ENCODE peak calls at places on chromosomes 5 and 9, in four cellular contexts. One of them, this sample, is unnamed.

GRCh38 chr5:142841511-142842255 is 71.5 kb downstream of the ARHGAP26 start:
- DNase-seq in IMR-90: peak; percentile 34
- DNase-seq in kidney: no peak
- DNase-seq in tibial nerve: peak; percentile 47
- DNase-seq in this sample: peak; percentile 13

GRCh38 chr5:163222982-163223381 is 214.4 kb upstream of the CCNG1 start:
- DNase-seq in tibial nerve: no peak
- DNase-seq in kidney: no peak
- DNase-seq in IMR-90: no peak
- DNase-seq in this sample: no peak

GRCh38 chr5:168771698-168772097 is 192.5 kb upstream of the PANK3 start:
- DNase-seq in kidney: no peak
- DNase-seq in IMR-90: no peak
- DNase-seq in tibial nerve: no peak
- DNase-seq in this sample: no peak

GRCh38 chr5:156640751-156641241 is 209.3 kb upstream of the PPP1R2B start:
- DNase-seq in kidney: no peak
- DNase-seq in IMR-90: peak; percentile 44
- DNase-seq in tibial nerve: no peak
- DNase-seq in this sample: no peak

GRCh38 chr5:138439537-138440225 is 824 bp downstream of the REEP2 start:
- DNase-seq in kidney: no peak
- DNase-seq in IMR-90: peak; percentile 3
- DNase-seq in tibial nerve: no peak
- DNase-seq in this sample: no peak

GRCh38 chr9:113701741-113702422 is 174.2 kb upstream of the ZNF618 start:
- DNase-seq in tibial nerve: no peak
- DNase-seq in kidney: no peak
- DNase-seq in IMR-90: no peak
- DNase-seq in this sample: no peak

GRCh38 chr5:112923148-112923917 is 1.3 kb upstream of the REEP5 start:
- DNase-seq in IMR-90: no peak
- DNase-seq in tibial nerve: no peak
- DNase-seq in kidney: peak; percentile 13
- DNase-seq in this sample: no peak

GRCh38 chr9:106906129-106906528 is 43.2 kb downstream of the ZNF462 start:
- DNase-seq in IMR-90: no peak
- DNase-seq in kidney: no peak
- DNase-seq in tibial nerve: no peak
- DNase-seq in this sample: no peak

GRCh38 chr5:98004463-98004862 is 769.0 kb upstream of the RGMB start:
- DNase-seq in tibial nerve: no peak
- DNase-seq in IMR-90: no peak
- DNase-seq in kidney: no peak
- DNase-seq in this sample: no peak

GRCh38 chr5:10572451-10572850 is 8.6 kb downstream of the ANKRD33B start:
- DNase-seq in kidney: no peak
- DNase-seq in IMR-90: no peak
- DNase-seq in tibial nerve: no peak
- DNase-seq in this sample: no peak

GRCh38 chr9:69122391-69123141 is 51.5 kb upstream of the TJP2 start:
- DNase-seq in IMR-90: peak; percentile 84
- DNase-seq in tibial nerve: no peak
- DNase-seq in kidney: no peak
- DNase-seq in this sample: no peak

GRCh38 chr9:1115370-1115769 is 65.2 kb downstream of the DMRT2 start:
- DNase-seq in IMR-90: no peak
- DNase-seq in kidney: no peak
- DNase-seq in tibial nerve: no peak
- DNase-seq in this sample: no peak

GRCh38 chr9:78064075-78064474 is 32.5 kb upstream of the GNAQ start:
- DNase-seq in IMR-90: no peak
- DNase-seq in kidney: no peak
- DNase-seq in tibial nerve: no peak
- DNase-seq in this sample: peak; percentile 45

GRCh38 chr5:151571270-151572173 is 19.6 kb downstream of the FAT2 start:
- DNase-seq in IMR-90: no peak
- DNase-seq in kidney: no peak
- DNase-seq in tibial nerve: no peak
- DNase-seq in this sample: no peak

GRCh38 chr9:137478613-137479314 is 19.6 kb upstream of the NSMF start:
- DNase-seq in IMR-90: peak; percentile 24
- DNase-seq in kidney: peak; percentile 64
- DNase-seq in tibial nerve: no peak
- DNase-seq in this sample: peak; percentile 26

GRCh38 chr5:149855371-149855770 is 89.2 kb downstream of the PDE6A start:
- DNase-seq in kidney: no peak
- DNase-seq in IMR-90: peak; percentile 17
- DNase-seq in tibial nerve: no peak
- DNase-seq in this sample: no peak

GRCh38 chr5:111960466-111961215 is 203.6 kb upstream of the NREP start:
- DNase-seq in tibial nerve: no peak
- DNase-seq in kidney: no peak
- DNase-seq in IMR-90: peak; percentile 63
- DNase-seq in this sample: no peak

GRCh38 chr9:31824860-31825259 is 559.6 kb upstream of the ACO1 start:
- DNase-seq in IMR-90: no peak
- DNase-seq in tibial nerve: no peak
- DNase-seq in kidney: no peak
- DNase-seq in this sample: no peak

GRCh38 chr9:94584555-94584954 is 9.1 kb downstream of the FBP2 start:
- DNase-seq in kidney: no peak
- DNase-seq in IMR-90: no peak
- DNase-seq in tibial nerve: no peak
- DNase-seq in this sample: no peak

GRCh38 chr5:17217421-17218352 is at the start of gene BASP1:
- DNase-seq in kidney: peak; percentile 95
- DNase-seq in IMR-90: peak; percentile 75
- DNase-seq in tibial nerve: peak; percentile 57
- DNase-seq in this sample: peak; percentile 73

DNA sequence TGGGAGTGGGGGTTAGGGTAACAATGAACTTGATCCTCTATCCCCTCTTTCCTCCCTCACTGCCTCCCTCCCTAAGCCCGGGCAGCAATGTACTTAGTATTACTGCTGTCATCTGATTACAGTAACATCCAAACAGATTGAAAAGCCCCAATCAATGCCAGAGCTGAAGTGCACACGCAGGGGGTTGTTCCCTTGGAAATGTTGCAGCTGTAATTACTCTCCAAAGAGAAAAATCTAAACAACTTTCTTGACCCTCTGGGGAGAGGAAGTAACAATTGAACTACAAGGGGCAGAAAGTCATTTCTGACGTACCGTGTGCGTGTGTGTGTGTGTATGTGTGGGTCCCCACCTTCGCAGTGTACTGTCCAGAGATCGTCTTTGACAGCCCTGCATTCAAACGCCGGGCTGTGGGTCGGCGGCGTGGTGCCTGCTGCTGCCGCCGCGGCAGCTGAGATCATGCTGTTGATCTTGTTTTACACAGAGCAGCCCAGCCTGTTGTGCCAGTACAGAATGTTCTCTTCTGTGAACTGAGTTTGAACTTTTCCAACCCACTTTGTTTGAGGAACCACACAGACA is 66.0 kb upstream of the KLF9 start:
- DNase-seq in tibial nerve: peak; percentile 86
- DNase-seq in IMR-90: peak; percentile 90
- DNase-seq in kidney: peak; percentile 95
- DNase-seq in this sample: peak; percentile 70
- H3K27ac ChIP-seq in tibial nerve: peak overlapping the region; percentile 98
- H3K27ac ChIP-seq in IMR-90: peak overlapping the region; percentile 85
- H3K27ac ChIP-seq in kidney: peak overlapping the region; percentile 92
- H3K27ac ChIP-seq in this sample: peak overlapping the region; percentile 99

DNA sequence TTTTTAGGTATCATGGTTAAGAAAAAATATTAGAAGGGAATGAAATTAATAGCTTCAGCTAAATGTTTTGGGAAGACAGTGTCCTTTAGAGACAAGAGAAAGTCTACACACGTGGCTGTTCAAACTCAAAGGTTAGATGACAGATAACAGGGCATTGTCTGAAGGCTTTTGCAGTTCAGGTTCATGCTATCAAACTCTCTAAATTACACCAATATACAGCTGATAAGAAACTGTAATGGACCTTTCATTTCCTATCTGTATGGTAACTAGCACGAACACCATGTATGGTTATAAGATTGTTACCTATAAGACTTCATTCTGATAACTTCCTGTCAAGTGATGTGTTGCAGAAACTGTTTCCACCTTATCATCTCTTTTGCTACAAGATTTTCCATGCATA is 240.6 kb upstream of the MEF2C start:
- DNase-seq in tibial nerve: no peak
- DNase-seq in kidney: no peak
- DNase-seq in IMR-90: no peak
- DNase-seq in this sample: no peak
- H3K27ac ChIP-seq in tibial nerve: no peak overlapping the region
- H3K27ac ChIP-seq in kidney: no peak overlapping the region
- H3K27ac ChIP-seq in IMR-90: no peak overlapping the region
- H3K27ac ChIP-seq in this sample: no peak overlapping the region

GRCh38 chr5:84758008-84758407 is 373.3 kb upstream of the EDIL3 start:
- DNase-seq in tibial nerve: no peak
- DNase-seq in kidney: no peak
- DNase-seq in IMR-90: no peak
- DNase-seq in this sample: no peak
- H3K27ac ChIP-seq in tibial nerve: no peak overlapping the region
- H3K27ac ChIP-seq in kidney: no peak overlapping the region
- H3K27ac ChIP-seq in IMR-90: no peak overlapping the region
- H3K27ac ChIP-seq in this sample: no peak overlapping the region

GRCh38 chr9:75891277-75892167 is 1.0 kb downstream of the PCSK5 start:
- DNase-seq in tibial nerve: peak; percentile 33
- DNase-seq in IMR-90: peak; percentile 8
- DNase-seq in kidney: peak; percentile 79
- DNase-seq in this sample: no peak

GRCh38 chr9:75893096-75893495 is 2.6 kb downstream of the PCSK5 start:
- DNase-seq in kidney: no peak
- DNase-seq in IMR-90: no peak
- DNase-seq in tibial nerve: no peak
- DNase-seq in this sample: no peak

GRCh38 chr9:75890541-75891276 is at the start of gene PCSK5:
- DNase-seq in IMR-90: peak; percentile 89
- DNase-seq in kidney: peak; percentile 96
- DNase-seq in tibial nerve: peak; percentile 92
- DNase-seq in this sample: peak; percentile 82

GRCh38 chr9:75889977-75890540 is 414 bp upstream of the PCSK5 start:
- DNase-seq in IMR-90: peak; percentile 63
- DNase-seq in tibial nerve: peak; percentile 62
- DNase-seq in kidney: no peak
- DNase-seq in this sample: no peak

DNA sequence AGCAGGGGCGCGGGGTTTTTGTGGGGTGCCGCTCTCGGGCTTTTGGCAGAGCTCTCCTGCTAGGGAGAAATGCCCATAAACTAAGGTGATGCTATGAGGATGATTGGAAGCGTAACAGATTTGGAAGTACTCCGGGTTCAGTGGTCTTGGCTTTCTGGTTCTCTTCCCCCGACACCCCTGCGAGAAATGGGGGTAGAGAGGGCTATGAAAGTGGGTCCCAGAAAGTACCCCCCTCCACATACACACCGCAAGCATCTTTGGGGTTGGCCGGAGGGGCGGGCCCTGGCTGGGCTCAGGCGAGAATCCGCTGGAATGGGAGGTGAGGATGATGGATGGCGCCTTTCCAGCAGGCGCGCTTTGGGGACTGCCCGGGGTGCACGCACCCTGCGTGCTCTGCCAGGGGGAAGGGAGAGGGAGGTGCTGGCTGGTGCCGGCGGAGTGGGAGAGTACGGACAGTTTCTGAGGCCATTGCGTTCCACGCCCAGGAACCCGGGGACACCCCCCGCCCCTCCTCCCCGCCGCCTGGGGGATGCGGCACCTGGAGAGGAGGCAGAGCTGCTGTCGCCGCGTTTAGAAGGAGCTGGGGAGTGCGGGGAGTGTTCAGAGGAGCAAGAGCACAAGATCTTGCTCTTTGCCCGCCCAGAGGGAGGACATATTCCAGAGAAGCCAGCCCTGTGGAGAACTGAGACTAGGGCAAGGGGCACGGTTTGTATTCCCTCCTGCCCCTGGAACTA is 1.9 kb downstream of the PCSK5 start:
- DNase-seq in tibial nerve: peak; percentile 18
- DNase-seq in kidney: no peak
- DNase-seq in IMR-90: no peak
- DNase-seq in this sample: no peak
- H3K27ac ChIP-seq in tibial nerve: peak overlapping the region; percentile 92
- H3K27ac ChIP-seq in kidney: peak overlapping the region; percentile 24
- H3K27ac ChIP-seq in IMR-90: no peak overlapping the region
- H3K27ac ChIP-seq in this sample: no peak overlapping the region

GRCh38 chr5:79093762-79094161 is 17.8 kb upstream of the BHMT start:
- DNase-seq in IMR-90: no peak
- DNase-seq in tibial nerve: no peak
- DNase-seq in kidney: no peak
- DNase-seq in this sample: no peak
- H3K27ac ChIP-seq in IMR-90: no peak overlapping the region
- H3K27ac ChIP-seq in tibial nerve: no peak overlapping the region
- H3K27ac ChIP-seq in kidney: no peak overlapping the region
- H3K27ac ChIP-seq in this sample: no peak overlapping the region

GRCh38 chr9:124830593-124830992 is 22.7 kb upstream of the WDR38 start:
- DNase-seq in IMR-90: no peak
- DNase-seq in kidney: no peak
- DNase-seq in tibial nerve: no peak
- DNase-seq in this sample: no peak

GRCh38 chr9:124835026-124835501 is 18.2 kb upstream of the WDR38 start:
- DNase-seq in IMR-90: peak; percentile 79
- DNase-seq in tibial nerve: peak; percentile 72
- DNase-seq in kidney: peak; percentile 86
- DNase-seq in this sample: peak; percentile 2

GRCh38 chr9:124831642-124832364 is 21.5 kb upstream of the WDR38 start:
- DNase-seq in tibial nerve: no peak
- DNase-seq in IMR-90: no peak
- DNase-seq in kidney: peak; percentile 59
- DNase-seq in this sample: no peak

GRCh38 chr9:124839612-124840299 is 13.5 kb upstream of the WDR38 start:
- DNase-seq in IMR-90: peak; percentile 30
- DNase-seq in kidney: peak; percentile 43
- DNase-seq in tibial nerve: no peak
- DNase-seq in this sample: no peak

GRCh38 chr9:124834586-124834985 is 18.7 kb upstream of the WDR38 start:
- DNase-seq in kidney: peak; percentile 58
- DNase-seq in tibial nerve: no peak
- DNase-seq in IMR-90: peak; percentile 67
- DNase-seq in this sample: no peak
- H3K27ac ChIP-seq in kidney: no peak overlapping the region
- H3K27ac ChIP-seq in tibial nerve: peak overlapping the region; percentile 85
- H3K27ac ChIP-seq in IMR-90: no peak overlapping the region
- H3K27ac ChIP-seq in this sample: no peak overlapping the region

GRCh38 chr5:125409496-125410351 is 663.3 kb upstream of the ZNF608 start:
- DNase-seq in IMR-90: peak; percentile 7
- DNase-seq in kidney: no peak
- DNase-seq in tibial nerve: no peak
- DNase-seq in this sample: peak; percentile 52

GRCh38 chr5:125412561-125413535 is 666.4 kb upstream of the ZNF608 start:
- DNase-seq in kidney: peak; percentile 93
- DNase-seq in IMR-90: peak; percentile 91
- DNase-seq in tibial nerve: peak; percentile 10
- DNase-seq in this sample: peak; percentile 78

GRCh38 chr5:125410501-125411162 is 664.2 kb upstream of the ZNF608 start:
- DNase-seq in tibial nerve: no peak
- DNase-seq in kidney: no peak
- DNase-seq in IMR-90: peak; percentile 67
- DNase-seq in this sample: no peak

GRCh38 chr5:125412051-125412560 is 665.7 kb upstream of the ZNF608 start:
- DNase-seq in IMR-90: no peak
- DNase-seq in tibial nerve: no peak
- DNase-seq in kidney: peak; percentile 76
- DNase-seq in this sample: no peak

GRCh38 chr5:125411163-125412050 is 665.0 kb upstream of the ZNF608 start:
- DNase-seq in kidney: no peak
- DNase-seq in IMR-90: peak; percentile 39
- DNase-seq in tibial nerve: no peak
- DNase-seq in this sample: no peak
- H3K27ac ChIP-seq in kidney: peak overlapping the region; percentile 71
- H3K27ac ChIP-seq in IMR-90: no peak overlapping the region
- H3K27ac ChIP-seq in tibial nerve: peak overlapping the region; percentile 61
- H3K27ac ChIP-seq in this sample: peak overlapping the region; percentile 93

This sample was measured in substantia nigra.